ENCODE peak calls at places on chromosomes 3 and 15, in seven cellular contexts. T is HCT116, E is IMR-90, S is K562, P is HepG2, Q is A549, M is GM12878. Y is an unnamed sample.

GRCh38 chr3:160676547-160677303 is at the start of gene ARL14:
- DNase-seq in Q (peak; percentile 74), E (peak; percentile 68), T (peak; percentile 89), M (no peak), S (no peak), P (peak; percentile 12), Y (peak; percentile 21)

GRCh38 chr3:155912574-155913190 is 42.2 kb downstream of the GMPS start:
- DNase-seq in E (peak; percentile 39), P (no peak), T (no peak), S (no peak), Q (no peak), M (no peak), Y (no peak)

GRCh38 chr3:128650096-128651050 is at the start of gene RPN1:
- DNase-seq in T (peak; percentile 86), M (peak; percentile 74), S (peak; percentile 82), P (peak; percentile 86), E (peak; percentile 94), Q (peak; percentile 90), Y (peak; percentile 57)

GRCh38 chr15:65887565-65887964 is 18.3 kb downstream of the RAB11A start:
- DNase-seq in E (no peak), P (no peak), Q (no peak), M (no peak), S (no peak), T (no peak), Y (no peak)

GRCh38 chr3:191070201-191070600 is 128.8 kb upstream of the OSTN start:
- DNase-seq in P (no peak), E (peak; percentile 95), M (no peak), Q (no peak), S (no peak), T (no peak), Y (no peak)

GRCh38 chr15:34691024-34691423 is 63.8 kb downstream of the GJD2 start:
- DNase-seq in E (peak; percentile 68), S (peak; percentile 17), Q (peak; percentile 7), T (no peak), P (no peak), M (no peak), Y (no peak)

GRCh38 chr15:35481992-35482391 is 64.0 kb downstream of the DPH6 start:
- DNase-seq in P (no peak), E (peak; percentile 79), Q (peak; percentile 76), S (no peak), T (peak; percentile 85), M (no peak), Y (peak; percentile 1)

GRCh38 chr15:46394463-46394862 is 759.6 kb downstream of the SQOR start:
- DNase-seq in M (no peak), T (no peak), P (no peak), S (no peak), Q (no peak), E (no peak), Y (no peak)

GRCh38 chr15:44317423-44317822 is 28.9 kb downstream of the GOLM2 start:
- DNase-seq in P (no peak), E (no peak), Q (no peak), M (no peak), S (no peak), T (no peak), Y (no peak)

GRCh38 chr15:74240002-74240568 is 4.0 kb downstream of the CCDC33 start:
- DNase-seq in S (no peak), E (peak; percentile 35), P (peak; percentile 40), Q (peak; percentile 93), T (peak; percentile 88), M (no peak), Y (no peak)

DNA sequence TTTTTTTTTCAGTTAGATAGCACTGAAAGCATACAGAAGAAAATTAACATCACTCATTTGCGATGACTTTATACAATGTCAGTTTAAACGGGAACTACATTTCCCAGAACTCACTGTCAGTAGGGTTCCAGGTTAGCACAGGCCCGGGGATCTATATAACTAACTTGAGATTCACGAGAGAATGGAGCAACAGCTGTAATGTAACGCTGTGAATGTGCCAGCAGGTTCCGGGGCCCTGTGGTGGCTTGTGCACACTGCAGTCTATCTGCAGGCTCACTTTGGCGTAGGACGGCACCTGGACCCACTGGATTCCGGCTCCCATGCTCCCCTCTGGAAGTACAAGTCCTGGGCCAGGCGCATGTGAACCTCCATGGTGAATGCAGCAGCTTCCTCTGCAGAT is 19.4 kb downstream of the CCR1 start:
- DNase-seq in S (no peak), T (no peak), Q (no peak), E (no peak), M (no peak), P (no peak), Y (no peak)
- TF ChIP-seq CEBPB in S (no peak), T (no peak), Q (no peak), E (no peak), M (no peak), P (no peak), Y (no peak)

DNA sequence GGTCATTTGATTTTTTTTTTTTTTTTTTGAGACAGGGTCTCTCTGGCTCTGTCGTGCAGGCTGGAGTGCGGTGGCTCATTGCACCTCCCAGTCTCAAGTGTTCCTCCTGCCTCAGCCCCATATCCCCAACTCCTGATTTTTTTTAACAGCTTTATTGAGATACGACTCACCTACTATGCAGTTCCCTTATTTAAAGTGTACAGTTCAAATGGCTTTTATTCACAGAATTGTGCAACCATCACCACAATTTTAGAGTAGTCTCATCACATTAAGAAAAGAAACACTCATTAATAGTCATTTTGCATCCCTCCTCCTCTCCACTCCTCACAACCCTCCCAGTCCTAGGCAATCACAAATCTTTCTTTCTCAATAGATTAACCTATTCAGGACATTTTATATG is 1.9 kb upstream of the TRA2B start:
- DNase-seq in T (no peak), S (no peak), P (no peak), M (no peak), Q (no peak), E (no peak), Y (no peak)
- TF ChIP-seq CEBPB in T (no peak), S (no peak), P (no peak), M (no peak), Q (no peak), E (peak; percentile 71), Y (no peak)

DNA sequence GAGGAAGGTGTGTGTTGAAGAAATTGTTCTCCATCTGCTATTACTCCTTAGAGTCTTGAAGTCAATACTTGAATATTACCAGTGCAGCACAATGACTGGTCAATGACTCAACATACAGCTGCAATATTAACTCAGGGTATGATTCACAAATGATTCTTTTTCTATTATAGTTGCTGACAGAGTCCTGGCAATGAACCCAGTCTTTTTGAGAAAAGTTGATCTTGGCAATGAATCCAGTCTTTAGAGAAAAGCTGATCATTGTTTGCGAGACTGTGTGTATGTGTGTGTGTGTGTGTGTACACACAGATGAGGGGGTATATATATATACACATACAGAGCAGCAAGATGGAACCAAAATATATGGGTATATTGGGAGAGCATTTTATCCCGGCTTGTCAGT is 315.1 kb downstream of the ZNF385D start:
- DNase-seq in E (peak; percentile 92), S (no peak), Q (peak; percentile 7), P (no peak), T (no peak), M (no peak), Y (no peak)
- TF ChIP-seq CEBPB in E (peak; percentile 64), S (no peak), Q (no peak), P (no peak), T (no peak), M (no peak), Y (no peak)

DNA sequence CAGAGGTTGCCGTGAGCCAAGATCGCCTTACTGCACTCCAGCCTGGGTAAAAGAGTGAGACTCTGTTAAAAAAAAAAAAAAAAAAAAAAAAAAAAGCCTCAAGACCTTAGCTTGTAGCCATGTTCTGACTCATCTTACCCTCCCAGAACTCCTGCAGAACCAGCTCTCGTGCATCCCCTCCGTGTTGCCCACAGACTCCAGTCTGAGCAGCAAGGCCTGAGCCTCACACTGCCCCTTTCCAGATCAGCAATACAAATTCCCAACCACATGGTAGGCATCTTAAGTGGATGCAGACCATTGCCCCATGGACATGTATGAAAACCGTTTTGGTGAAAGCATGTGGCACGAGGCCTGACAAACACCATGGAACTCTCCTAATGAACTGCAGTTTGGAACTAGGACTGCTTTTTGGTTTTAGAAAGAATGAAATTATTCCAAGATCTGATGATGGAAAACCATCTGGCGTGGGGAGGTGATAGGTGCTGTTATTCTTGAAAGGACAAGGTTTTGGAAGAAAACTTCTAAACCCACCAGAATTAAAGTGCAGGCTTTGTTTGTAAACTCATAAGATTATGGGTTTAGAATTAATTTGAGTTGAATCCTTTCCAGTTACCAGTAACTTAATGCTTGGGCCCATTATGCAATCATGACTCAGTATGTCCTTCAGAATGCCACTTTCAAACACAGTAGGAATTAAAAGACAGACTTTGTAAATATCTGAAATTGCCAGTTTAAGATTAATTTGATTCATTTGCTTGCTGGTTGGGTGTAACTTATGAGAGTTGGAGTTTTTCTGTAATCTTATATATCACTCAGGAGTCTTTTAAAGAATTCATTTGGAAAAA is 163.7 kb upstream of the LRTM1 start:
- DNase-seq in S (no peak), P (no peak), M (no peak), Q (no peak), E (peak; percentile 72), T (no peak), Y (no peak)
- TF ChIP-seq CEBPB in S (no peak), P (no peak), M (no peak), Q (no peak), E (peak; percentile 89), T (no peak), Y (no peak)

GRCh38 chr3:48679416-48680380 is 6.0 kb downstream of the NCKIPSD start:
- DNase-seq in M (no peak), T (no peak), E (no peak), Q (no peak), P (no peak), S (no peak), Y (no peak)
- TF ChIP-seq CEBPB in M (no peak), T (no peak), E (no peak), Q (no peak), P (no peak), S (no peak), Y (no peak)

GRCh38 chr3:174358252-174358651 is 500.9 kb upstream of the NAALADL2 start:
- DNase-seq in P (no peak), Q (no peak), E (peak; percentile 50), S (no peak), T (no peak), M (no peak), Y (no peak)
- TF ChIP-seq CEBPB in P (no peak), Q (no peak), E (no peak), S (no peak), T (no peak), M (no peak), Y (no peak)

DNA sequence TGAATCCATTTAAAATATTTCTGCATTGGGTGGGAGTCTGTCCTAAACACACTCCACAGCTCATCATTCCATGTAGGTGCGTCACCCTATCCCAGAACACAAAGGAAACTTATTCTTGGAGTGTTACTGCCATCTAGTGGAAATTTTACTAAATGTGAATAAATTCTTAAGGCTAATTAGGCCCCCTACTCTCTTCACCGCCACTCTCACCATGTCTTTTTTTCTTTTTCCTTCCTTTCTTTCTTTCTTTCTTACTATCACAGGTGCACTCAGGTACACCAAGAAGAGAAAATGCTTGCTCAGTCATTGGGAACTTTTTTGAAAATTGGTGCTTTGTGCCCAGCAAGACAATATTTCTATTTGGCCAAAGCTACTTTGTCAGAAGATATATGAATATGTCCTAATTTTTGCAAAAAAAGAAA is 26.4 kb upstream of the ATP8B4 start:
- DNase-seq in M (peak; percentile 16), T (peak; percentile 71), E (peak; percentile 88), S (peak; percentile 67), P (peak; percentile 78), Q (peak; percentile 84), Y (no peak)
- TF ChIP-seq CEBPB in M (no peak), T (no peak), E (no peak), S (no peak), P (no peak), Q (no peak), Y (no peak)

Y was measured in H1.